ENCODE peak calls at places on chromosomes 11 and 22, in four cellular contexts. One of them, this sample, is unnamed.

GRCh38 chr11:13009921-13010736 is 1.0 kb downstream of the RASSF10 start:
- DNase-seq in SW480: no peak
- DNase-seq in ELF-1: peak
- DNase-seq in BJ: no peak
- DNase-seq in this sample: no peak

GRCh38 chr11:7964873-7965272 is 374 bp downstream of the NLRP10 start:
- DNase-seq in SW480: no peak
- DNase-seq in ELF-1: no peak
- DNase-seq in BJ: no peak
- DNase-seq in this sample: no peak

GRCh38 chr11:95705485-95706124 is 84.0 kb downstream of the FAM76B start:
- DNase-seq in SW480: peak
- DNase-seq in BJ: no peak
- DNase-seq in ELF-1: peak
- DNase-seq in this sample: peak

GRCh38 chr11:95715777-95716241 is 73.8 kb downstream of the FAM76B start:
- DNase-seq in SW480: peak
- DNase-seq in BJ: no peak
- DNase-seq in ELF-1: no peak
- DNase-seq in this sample: peak

GRCh38 chr11:82855616-82856015 is 44.6 kb downstream of the PRCP start:
- DNase-seq in ELF-1: no peak
- DNase-seq in BJ: peak
- DNase-seq in SW480: no peak
- DNase-seq in this sample: no peak

GRCh38 chr11:72807021-72807693 is 7.1 kb upstream of the ATG16L2 start:
- DNase-seq in SW480: no peak
- DNase-seq in BJ: no peak
- DNase-seq in ELF-1: no peak
- DNase-seq in this sample: no peak

GRCh38 chr11:35525501-35526175 is at the start of gene PAMR1:
- DNase-seq in ELF-1: peak
- DNase-seq in BJ: no peak
- DNase-seq in SW480: no peak
- DNase-seq in this sample: no peak

GRCh38 chr22:22228921-22229320 is 15.7 kb upstream of the VPREB1 start:
- DNase-seq in SW480: no peak
- DNase-seq in BJ: no peak
- DNase-seq in ELF-1: no peak
- DNase-seq in this sample: no peak

GRCh38 chr11:65014146-65014960 is at the start of gene ARL2:
- DNase-seq in ELF-1: no peak
- DNase-seq in SW480: peak
- DNase-seq in BJ: no peak
- DNase-seq in this sample: no peak

GRCh38 chr22:26892401-26893033 is 235.1 kb downstream of the MIAT start:
- DNase-seq in BJ: no peak
- DNase-seq in ELF-1: no peak
- DNase-seq in SW480: no peak
- DNase-seq in this sample: no peak

GRCh38 chr11:16309226-16309625 is 47.1 kb downstream of the SOX6 start:
- DNase-seq in SW480: no peak
- DNase-seq in ELF-1: no peak
- DNase-seq in BJ: no peak
- DNase-seq in this sample: no peak

GRCh38 chr11:125348141-125348651 is 147.9 kb downstream of the FEZ1 start:
- DNase-seq in SW480: no peak
- DNase-seq in BJ: no peak
- DNase-seq in ELF-1: peak
- DNase-seq in this sample: peak

GRCh38 chr22:19407649-19408606 is 23.6 kb downstream of the HIRA start:
- DNase-seq in ELF-1: no peak
- DNase-seq in SW480: no peak
- DNase-seq in BJ: no peak
- DNase-seq in this sample: no peak

GRCh38 chr11:10716122-10716521 is 22.6 kb upstream of the IRAG1 start:
- DNase-seq in ELF-1: no peak
- DNase-seq in SW480: peak
- DNase-seq in BJ: no peak
- DNase-seq in this sample: no peak

GRCh38 chr11:74636633-74637184 is 44.3 kb downstream of the POLD3 start:
- DNase-seq in BJ: peak
- DNase-seq in ELF-1: no peak
- DNase-seq in SW480: peak
- DNase-seq in this sample: peak

GRCh38 chr11:119571311-119571710 is 148.3 kb upstream of the THY1 start:
- DNase-seq in BJ: no peak
- DNase-seq in ELF-1: no peak
- DNase-seq in SW480: no peak
- DNase-seq in this sample: no peak

GRCh38 chr11:9691865-9692264 is 28.0 kb downstream of the SWAP70 start:
- DNase-seq in SW480: peak
- DNase-seq in ELF-1: no peak
- DNase-seq in BJ: no peak
- DNase-seq in this sample: no peak

GRCh38 chr11:107176148-107177105 is 158.2 kb upstream of the GUCY1A2 start:
- DNase-seq in BJ: no peak
- DNase-seq in SW480: no peak
- DNase-seq in ELF-1: peak
- DNase-seq in this sample: no peak

GRCh38 chr11:72084960-72085359 is 4.3 kb downstream of the LRRC51 start:
- DNase-seq in BJ: no peak
- DNase-seq in SW480: no peak
- DNase-seq in ELF-1: no peak
- DNase-seq in this sample: no peak

GRCh38 chr22:27686534-27686933 is 115.0 kb downstream of the MN1 start:
- DNase-seq in SW480: peak
- DNase-seq in BJ: peak
- DNase-seq in ELF-1: peak
- DNase-seq in this sample: peak

GRCh38 chr11:126355324-126355925 is at the start of gene ST3GAL4:
- DNase-seq in ELF-1: peak
- DNase-seq in BJ: no peak
- DNase-seq in SW480: peak
- DNase-seq in this sample: peak